ENCODE peak calls at places on chromosome 6, in six cellular contexts. O is GM20000, M is A673, H is heart right ventricle, Y is cardiac muscle cell, I is ovary. G is an unnamed sample.

GRCh38 chr6:149095842-149096241 is 221.7 kb upstream of the TAB2 start:
- DNase-seq in O (no peak), M (no peak), H (no peak), Y (no peak), I (no peak), G (no peak)

GRCh38 chr6:2765896-2766766 is 938 bp downstream of the WRNIP1 start:
- DNase-seq in O (peak), M (peak), H (peak), Y (peak), I (peak), G (peak)

GRCh38 chr6:147117580-147117979 is 86.6 kb upstream of the STXBP5 start:
- DNase-seq in O (no peak), M (no peak), H (no peak), Y (peak), I (no peak), G (no peak)

GRCh38 chr6:88964509-88964908 is 1.1 kb upstream of the RNGTT start:
- DNase-seq in O (no peak), M (no peak), H (no peak), Y (no peak), I (no peak), G (no peak)

GRCh38 chr6:160137989-160138835 is 16.6 kb downstream of the SLC22A1 start:
- DNase-seq in O (peak), M (peak), H (peak), Y (peak), I (peak), G (peak)

GRCh38 chr6:158869010-158869603 is 49.9 kb upstream of the EZR start:
- DNase-seq in O (no peak), M (no peak), H (no peak), Y (no peak), I (no peak), G (no peak)

GRCh38 chr6:11272491-11273192 is 40.2 kb upstream of the NEDD9 start:
- DNase-seq in O (no peak), M (no peak), H (no peak), Y (peak), I (no peak), G (no peak)

GRCh38 chr6:21987501-21987957 is 309.3 kb downstream of the PRL start:
- DNase-seq in O (peak), M (peak), H (peak), Y (peak), I (peak), G (peak)

GRCh38 chr6:100440935-100441334 is 23.8 kb downstream of the SIM1 start:
- DNase-seq in O (no peak), M (no peak), H (no peak), Y (no peak), I (no peak), G (no peak)

GRCh38 chr6:109434456-109434855 is 6.0 kb downstream of the PPIL6 start:
- DNase-seq in O (no peak), M (no peak), H (no peak), Y (peak), I (no peak), G (no peak)

GRCh38 chr6:122286512-122286911 is 112.9 kb upstream of the HSF2 start:
- DNase-seq in O (no peak), M (peak), H (no peak), Y (no peak), I (no peak), G (no peak)
- TF ChIP-seq CTCF in O (no peak), M (no peak), H (no peak), Y (no peak), I (no peak), G (no peak)

GRCh38 chr6:124799638-124800037 is 162.6 kb upstream of the RNF217 start:
- DNase-seq in O (no peak), M (no peak), H (no peak), Y (no peak), I (no peak), G (no peak)

GRCh38 chr6:124795879-124796838 is 166.1 kb upstream of the RNF217 start:
- DNase-seq in O (no peak), M (peak), H (peak), Y (peak), I (no peak), G (no peak)

GRCh38 chr6:124798942-124799496 is 163.2 kb upstream of the RNF217 start:
- DNase-seq in O (no peak), M (no peak), H (no peak), Y (no peak), I (no peak), G (no peak)

DNA sequence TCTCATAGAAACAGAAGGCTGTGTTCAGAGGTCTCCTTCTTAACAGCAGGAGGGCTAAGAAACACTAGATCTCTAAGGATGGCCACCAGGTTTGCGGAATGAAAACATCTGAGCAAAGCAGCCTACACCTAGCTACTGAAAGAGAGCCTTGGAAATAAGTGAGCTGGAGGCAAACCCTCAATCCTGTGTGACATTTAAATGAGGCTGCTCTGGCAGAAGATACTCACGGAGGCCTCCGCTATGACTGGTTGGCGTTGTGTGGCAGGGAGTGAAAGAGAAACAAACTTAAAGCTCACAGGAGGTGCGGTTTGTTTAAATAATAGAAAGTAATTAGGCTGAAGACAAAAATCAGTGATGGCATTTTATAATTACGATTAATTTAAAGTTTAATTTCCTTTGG is 162.0 kb upstream of the RNF217 start:
- DNase-seq in O (no peak), M (no peak), H (no peak), Y (no peak), I (no peak), G (no peak)
- TF ChIP-seq CTCF in O (no peak), M (no peak), H (no peak), Y (no peak), I (no peak), G (no peak)

GRCh38 chr6:34676140-34676539 is 20.4 kb downstream of the ILRUN start:
- DNase-seq in O (no peak), M (no peak), H (no peak), Y (no peak), I (no peak), G (no peak)
- TF ChIP-seq CTCF in O (no peak), M (no peak), H (no peak), Y (no peak), I (no peak), G (no peak)

GRCh38 chr6:52516269-52516668 is 60.6 kb downstream of the TRAM2 start:
- DNase-seq in O (no peak), M (no peak), H (no peak), Y (no peak), I (no peak), G (no peak)

GRCh38 chr6:52518279-52518944 is 58.4 kb downstream of the TRAM2 start:
- DNase-seq in O (no peak), M (no peak), H (no peak), Y (no peak), I (no peak), G (no peak)

GRCh38 chr6:52516943-52517342 is 59.9 kb downstream of the TRAM2 start:
- DNase-seq in O (no peak), M (no peak), H (no peak), Y (no peak), I (no peak), G (no peak)

GRCh38 chr6:52519618-52520017 is 57.2 kb downstream of the TRAM2 start:
- DNase-seq in O (no peak), M (no peak), H (no peak), Y (no peak), I (no peak), G (no peak)

GRCh38 chr6:52517502-52518278 is 59.2 kb downstream of the TRAM2 start:
- DNase-seq in O (peak), M (peak), H (peak), Y (peak), I (peak), G (peak)
- TF ChIP-seq CTCF in O (no peak), M (no peak), H (no peak), Y (no peak), I (no peak), G (no peak)

GRCh38 chr6:14040042-14040441 is 77.5 kb upstream of the CD83 start:
- DNase-seq in O (no peak), M (no peak), H (no peak), Y (no peak), I (no peak), G (no peak)
- TF ChIP-seq CTCF in O (no peak), M (peak), H (no peak), Y (no peak), I (no peak), G (no peak)

GRCh38 chr6:150971230-150971629 is 105.7 kb downstream of the MTHFD1L start:
- DNase-seq in O (no peak), M (no peak), H (no peak), Y (no peak), I (no peak), G (no peak)
- TF ChIP-seq CTCF in O (no peak), M (no peak), H (no peak), Y (no peak), I (no peak), G (no peak)

GRCh38 chr6:37556884-37557644 is 57.4 kb upstream of the CCDC167 start:
- DNase-seq in O (no peak), M (no peak), H (no peak), Y (no peak), I (no peak), G (no peak)

GRCh38 chr6:37557645-37558114 is 58.0 kb upstream of the CCDC167 start:
- DNase-seq in O (no peak), M (no peak), H (no peak), Y (no peak), I (no peak), G (no peak)

GRCh38 chr6:37554480-37554819 is 54.8 kb upstream of the CCDC167 start:
- DNase-seq in O (no peak), M (no peak), H (no peak), Y (no peak), I (no peak), G (no peak)

GRCh38 chr6:37552267-37552666 is 52.6 kb upstream of the CCDC167 start:
- DNase-seq in O (no peak), M (no peak), H (no peak), Y (no peak), I (peak), G (no peak)

DNA sequence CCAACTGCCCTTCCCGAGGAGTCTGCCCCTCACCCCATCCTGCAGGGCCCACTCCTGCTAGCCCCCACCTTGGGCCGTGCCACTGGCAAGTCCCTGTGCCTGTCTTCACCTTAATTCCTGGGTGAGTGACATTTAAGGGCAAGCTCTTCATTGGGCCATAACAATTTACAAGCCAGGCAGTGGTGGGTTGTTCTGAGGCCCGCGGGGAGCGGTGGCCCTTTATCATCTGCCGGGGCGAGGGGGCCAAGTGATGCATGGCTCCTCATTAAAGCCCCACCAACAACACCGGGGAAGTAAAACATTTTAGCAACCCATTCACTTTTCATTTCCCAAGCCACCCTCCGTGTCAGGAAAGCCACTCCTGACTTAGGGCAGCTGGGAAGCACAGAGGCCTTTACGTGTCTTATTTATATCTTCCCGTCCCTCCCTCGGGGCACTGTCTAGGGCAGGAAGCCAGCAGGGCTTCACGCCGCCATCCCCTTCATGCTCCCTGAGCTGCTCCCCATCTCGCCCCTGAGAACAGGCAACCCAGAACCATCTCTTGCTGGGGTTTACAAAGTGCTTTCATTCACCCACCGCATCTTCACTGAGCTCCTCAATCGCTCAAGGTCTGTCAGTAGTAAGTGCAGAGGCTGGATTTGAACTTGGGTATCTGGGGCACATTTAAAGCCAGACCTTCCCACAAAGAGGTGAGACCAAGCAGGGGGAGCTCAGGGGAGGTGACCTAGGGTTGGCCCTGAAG is 55.5 kb upstream of the CCDC167 start:
- DNase-seq in O (no peak), M (no peak), H (no peak), Y (no peak), I (no peak), G (no peak)
- TF ChIP-seq CTCF in O (no peak), M (no peak), H (no peak), Y (no peak), I (no peak), G (no peak)

G was measured in activated CD8-positive, alpha-beta T cell treated with anti-CD3 and anti-CD28 coated beads for 36 hours.